ENCODE peak calls at places on chromosomes 7 and 10, in nine cellular contexts. One of them, this sample, is unnamed.

GRCh38 chr10:7492660-7493046 is 81.8 kb upstream of the SFMBT2 start:
- DNase-seq in T-helper 9 cell: no peak
- DNase-seq in HL-60: no peak
- DNase-seq in pons: no peak
- DNase-seq in stimulated activated CD4-positive, alpha-beta T cell treated with anti-CD3 and anti-CD28 coated beads, Interleukin-1b, Interleukin-23, amount 100 ng/mL, for 1 hour: no peak
- DNase-seq in PC-3: no peak
- DNase-seq in non-pigmented ciliary epithelial cell: no peak
- DNase-seq in skeletal muscle cell: no peak
- DNase-seq in germinal center: no peak
- DNase-seq in this sample: no peak

GRCh38 chr7:4297843-4298219 is 384.3 kb upstream of the FOXK1 start:
- DNase-seq in T-helper 9 cell: no peak
- DNase-seq in HL-60: no peak
- DNase-seq in pons: no peak
- DNase-seq in stimulated activated CD4-positive, alpha-beta T cell treated with anti-CD3 and anti-CD28 coated beads, Interleukin-1b, Interleukin-23, amount 100 ng/mL, for 1 hour: no peak
- DNase-seq in PC-3: no peak
- DNase-seq in non-pigmented ciliary epithelial cell: no peak
- DNase-seq in skeletal muscle cell: no peak
- DNase-seq in germinal center: no peak
- DNase-seq in this sample: no peak

GRCh38 chr10:22712959-22713852 is 1.2 kb downstream of the PIP4K2A start:
- DNase-seq in T-helper 9 cell: peak
- DNase-seq in HL-60: no peak
- DNase-seq in pons: no peak
- DNase-seq in stimulated activated CD4-positive, alpha-beta T cell treated with anti-CD3 and anti-CD28 coated beads, Interleukin-1b, Interleukin-23, amount 100 ng/mL, for 1 hour: no peak
- DNase-seq in PC-3: peak
- DNase-seq in non-pigmented ciliary epithelial cell: no peak
- DNase-seq in skeletal muscle cell: no peak
- DNase-seq in germinal center: peak
- DNase-seq in this sample: no peak

GRCh38 chr10:24889636-24890035 is 62.8 kb downstream of the PRTFDC1 start:
- DNase-seq in T-helper 9 cell: no peak
- DNase-seq in HL-60: no peak
- DNase-seq in pons: no peak
- DNase-seq in stimulated activated CD4-positive, alpha-beta T cell treated with anti-CD3 and anti-CD28 coated beads, Interleukin-1b, Interleukin-23, amount 100 ng/mL, for 1 hour: no peak
- DNase-seq in PC-3: peak
- DNase-seq in non-pigmented ciliary epithelial cell: no peak
- DNase-seq in skeletal muscle cell: no peak
- DNase-seq in germinal center: no peak
- DNase-seq in this sample: peak

GRCh38 chr7:103967401-103967800 is 22.1 kb downstream of the RELN start:
- DNase-seq in T-helper 9 cell: no peak
- DNase-seq in HL-60: no peak
- DNase-seq in pons: no peak
- DNase-seq in stimulated activated CD4-positive, alpha-beta T cell treated with anti-CD3 and anti-CD28 coated beads, Interleukin-1b, Interleukin-23, amount 100 ng/mL, for 1 hour: no peak
- DNase-seq in PC-3: no peak
- DNase-seq in non-pigmented ciliary epithelial cell: no peak
- DNase-seq in skeletal muscle cell: no peak
- DNase-seq in germinal center: no peak
- DNase-seq in this sample: no peak

GRCh38 chr10:93954726-93955363 is 38.9 kb upstream of the PLCE1 start:
- DNase-seq in T-helper 9 cell: no peak
- DNase-seq in HL-60: no peak
- DNase-seq in pons: no peak
- DNase-seq in stimulated activated CD4-positive, alpha-beta T cell treated with anti-CD3 and anti-CD28 coated beads, Interleukin-1b, Interleukin-23, amount 100 ng/mL, for 1 hour: no peak
- DNase-seq in PC-3: peak
- DNase-seq in non-pigmented ciliary epithelial cell: no peak
- DNase-seq in skeletal muscle cell: peak
- DNase-seq in germinal center: no peak
- DNase-seq in this sample: peak

GRCh38 chr7:91949221-91950009 is 8.8 kb downstream of the AKAP9 start:
- DNase-seq in T-helper 9 cell: no peak
- DNase-seq in HL-60: no peak
- DNase-seq in pons: no peak
- DNase-seq in stimulated activated CD4-positive, alpha-beta T cell treated with anti-CD3 and anti-CD28 coated beads, Interleukin-1b, Interleukin-23, amount 100 ng/mL, for 1 hour: no peak
- DNase-seq in PC-3: peak
- DNase-seq in non-pigmented ciliary epithelial cell: no peak
- DNase-seq in skeletal muscle cell: no peak
- DNase-seq in germinal center: no peak
- DNase-seq in this sample: peak

GRCh38 chr7:75977741-75978140 is 16.7 kb downstream of the TMEM120A start:
- DNase-seq in T-helper 9 cell: no peak
- DNase-seq in HL-60: no peak
- DNase-seq in pons: no peak
- DNase-seq in stimulated activated CD4-positive, alpha-beta T cell treated with anti-CD3 and anti-CD28 coated beads, Interleukin-1b, Interleukin-23, amount 100 ng/mL, for 1 hour: no peak
- DNase-seq in PC-3: no peak
- DNase-seq in non-pigmented ciliary epithelial cell: no peak
- DNase-seq in skeletal muscle cell: peak
- DNase-seq in germinal center: no peak
- DNase-seq in this sample: no peak

GRCh38 chr7:11373546-11374142 is 400.0 kb downstream of the PHF14 start:
- DNase-seq in T-helper 9 cell: no peak
- DNase-seq in HL-60: no peak
- DNase-seq in pons: peak
- DNase-seq in stimulated activated CD4-positive, alpha-beta T cell treated with anti-CD3 and anti-CD28 coated beads, Interleukin-1b, Interleukin-23, amount 100 ng/mL, for 1 hour: no peak
- DNase-seq in PC-3: peak
- DNase-seq in non-pigmented ciliary epithelial cell: no peak
- DNase-seq in skeletal muscle cell: no peak
- DNase-seq in germinal center: no peak
- DNase-seq in this sample: peak

GRCh38 chr7:35263396-35263795 is 9.5 kb upstream of the TBX20 start:
- DNase-seq in T-helper 9 cell: no peak
- DNase-seq in HL-60: no peak
- DNase-seq in pons: no peak
- DNase-seq in stimulated activated CD4-positive, alpha-beta T cell treated with anti-CD3 and anti-CD28 coated beads, Interleukin-1b, Interleukin-23, amount 100 ng/mL, for 1 hour: no peak
- DNase-seq in PC-3: no peak
- DNase-seq in non-pigmented ciliary epithelial cell: no peak
- DNase-seq in skeletal muscle cell: no peak
- DNase-seq in germinal center: no peak
- DNase-seq in this sample: no peak

GRCh38 chr7:3588341-3588740 is 287.3 kb downstream of the SDK1 start:
- DNase-seq in T-helper 9 cell: no peak
- DNase-seq in HL-60: no peak
- DNase-seq in pons: no peak
- DNase-seq in stimulated activated CD4-positive, alpha-beta T cell treated with anti-CD3 and anti-CD28 coated beads, Interleukin-1b, Interleukin-23, amount 100 ng/mL, for 1 hour: no peak
- DNase-seq in PC-3: no peak
- DNase-seq in non-pigmented ciliary epithelial cell: no peak
- DNase-seq in skeletal muscle cell: no peak
- DNase-seq in germinal center: no peak
- DNase-seq in this sample: no peak

GRCh38 chr10:23099816-23100215 is 4.4 kb downstream of the MSRB2 start:
- DNase-seq in T-helper 9 cell: no peak
- DNase-seq in HL-60: no peak
- DNase-seq in pons: peak
- DNase-seq in stimulated activated CD4-positive, alpha-beta T cell treated with anti-CD3 and anti-CD28 coated beads, Interleukin-1b, Interleukin-23, amount 100 ng/mL, for 1 hour: no peak
- DNase-seq in PC-3: peak
- DNase-seq in non-pigmented ciliary epithelial cell: no peak
- DNase-seq in skeletal muscle cell: no peak
- DNase-seq in germinal center: no peak
- DNase-seq in this sample: peak

GRCh38 chr7:158413962-158414961 is 173.4 kb downstream of the PTPRN2 start:
- DNase-seq in T-helper 9 cell: no peak
- DNase-seq in HL-60: no peak
- DNase-seq in pons: peak
- DNase-seq in stimulated activated CD4-positive, alpha-beta T cell treated with anti-CD3 and anti-CD28 coated beads, Interleukin-1b, Interleukin-23, amount 100 ng/mL, for 1 hour: no peak
- DNase-seq in PC-3: no peak
- DNase-seq in non-pigmented ciliary epithelial cell: no peak
- DNase-seq in skeletal muscle cell: no peak
- DNase-seq in germinal center: no peak
- DNase-seq in this sample: peak

GRCh38 chr10:86172296-86172695 is 194.3 kb downstream of the GRID1 start:
- DNase-seq in T-helper 9 cell: no peak
- DNase-seq in HL-60: no peak
- DNase-seq in pons: no peak
- DNase-seq in stimulated activated CD4-positive, alpha-beta T cell treated with anti-CD3 and anti-CD28 coated beads, Interleukin-1b, Interleukin-23, amount 100 ng/mL, for 1 hour: no peak
- DNase-seq in PC-3: no peak
- DNase-seq in non-pigmented ciliary epithelial cell: no peak
- DNase-seq in skeletal muscle cell: no peak
- DNase-seq in germinal center: no peak
- DNase-seq in this sample: no peak

GRCh38 chr7:33334349-33334748 is 205.0 kb downstream of the BBS9 start:
- DNase-seq in T-helper 9 cell: no peak
- DNase-seq in HL-60: no peak
- DNase-seq in pons: no peak
- DNase-seq in stimulated activated CD4-positive, alpha-beta T cell treated with anti-CD3 and anti-CD28 coated beads, Interleukin-1b, Interleukin-23, amount 100 ng/mL, for 1 hour: no peak
- DNase-seq in PC-3: peak
- DNase-seq in non-pigmented ciliary epithelial cell: no peak
- DNase-seq in skeletal muscle cell: no peak
- DNase-seq in germinal center: no peak
- DNase-seq in this sample: peak

GRCh38 chr10:53702489-53702888 is 929.9 kb upstream of the MBL2 start:
- DNase-seq in T-helper 9 cell: no peak
- DNase-seq in HL-60: no peak
- DNase-seq in pons: no peak
- DNase-seq in stimulated activated CD4-positive, alpha-beta T cell treated with anti-CD3 and anti-CD28 coated beads, Interleukin-1b, Interleukin-23, amount 100 ng/mL, for 1 hour: no peak
- DNase-seq in PC-3: no peak
- DNase-seq in non-pigmented ciliary epithelial cell: no peak
- DNase-seq in skeletal muscle cell: no peak
- DNase-seq in germinal center: no peak
- DNase-seq in this sample: no peak

GRCh38 chr7:80047856-80048459 is 86.7 kb upstream of the GNAI1 start:
- DNase-seq in T-helper 9 cell: no peak
- DNase-seq in HL-60: no peak
- DNase-seq in pons: no peak
- DNase-seq in stimulated activated CD4-positive, alpha-beta T cell treated with anti-CD3 and anti-CD28 coated beads, Interleukin-1b, Interleukin-23, amount 100 ng/mL, for 1 hour: no peak
- DNase-seq in PC-3: peak
- DNase-seq in non-pigmented ciliary epithelial cell: no peak
- DNase-seq in skeletal muscle cell: no peak
- DNase-seq in germinal center: no peak
- DNase-seq in this sample: no peak

GRCh38 chr7:7405461-7405860 is 130.2 kb downstream of the COL28A1 start:
- DNase-seq in T-helper 9 cell: no peak
- DNase-seq in HL-60: no peak
- DNase-seq in pons: no peak
- DNase-seq in stimulated activated CD4-positive, alpha-beta T cell treated with anti-CD3 and anti-CD28 coated beads, Interleukin-1b, Interleukin-23, amount 100 ng/mL, for 1 hour: no peak
- DNase-seq in PC-3: no peak
- DNase-seq in non-pigmented ciliary epithelial cell: no peak
- DNase-seq in skeletal muscle cell: no peak
- DNase-seq in germinal center: no peak
- DNase-seq in this sample: no peak

This sample was measured in A172.